ENCODE peak calls at places on chromosomes 16 and 17, in six cellular contexts. V is AG09309, O is mesendoderm, B is tibial nerve, R is cardiac fibroblast, G is fibroblast of pulmonary artery. M is an unnamed sample.

GRCh38 chr17:49506282-49506681 is 11.2 kb downstream of the NGFR start:
- DNase-seq in V (no peak), O (no peak), B (no peak), R (no peak), G (no peak), M (no peak)

GRCh38 chr16:23858496-23859062 is 22.8 kb downstream of the PRKCB start:
- DNase-seq in V (no peak), O (no peak), B (no peak), R (no peak), G (no peak), M (no peak)

GRCh38 chr17:49995055-49995738 is at the start of gene DLX3:
- DNase-seq in V (peak; percentile 27), O (peak; percentile 92), B (no peak), R (peak; percentile 73), G (peak; percentile 72), M (peak; percentile 63)

GRCh38 chr16:31458073-31458834 is 1.0 kb upstream of the ARMC5 start:
- DNase-seq in V (no peak), O (peak; percentile 75), B (no peak), R (peak; percentile 58), G (peak; percentile 46), M (peak; percentile 49)

GRCh38 chr17:4233668-4234258 is 30.0 kb downstream of the ANKFY1 start:
- DNase-seq in V (no peak), O (no peak), B (no peak), R (no peak), G (no peak), M (no peak)

GRCh38 chr17:77772461-77772897 is 186.0 kb upstream of the TNRC6C start:
- DNase-seq in V (no peak), O (peak; percentile 92), B (peak; percentile 29), R (peak; percentile 49), G (peak; percentile 66), M (peak; percentile 16)

GRCh38 chr16:3276679-3277078 is 6.6 kb upstream of the ZNF263 start:
- DNase-seq in V (no peak), O (no peak), B (no peak), R (no peak), G (no peak), M (no peak)

GRCh38 chr17:32335647-32336046 is 6.3 kb downstream of the C17orf75 start:
- DNase-seq in V (peak; percentile 79), O (no peak), B (no peak), R (peak; percentile 86), G (peak; percentile 50), M (no peak)

GRCh38 chr16:17858061-17858460 is 387.3 kb upstream of the XYLT1 start:
- DNase-seq in V (no peak), O (no peak), B (no peak), R (no peak), G (no peak), M (no peak)
- H3K4me3 ChIP-seq in V (no peak overlapping the region), O (no peak overlapping the region), B (no peak overlapping the region), R (no peak overlapping the region), G (no peak overlapping the region), M (no peak overlapping the region)

DNA sequence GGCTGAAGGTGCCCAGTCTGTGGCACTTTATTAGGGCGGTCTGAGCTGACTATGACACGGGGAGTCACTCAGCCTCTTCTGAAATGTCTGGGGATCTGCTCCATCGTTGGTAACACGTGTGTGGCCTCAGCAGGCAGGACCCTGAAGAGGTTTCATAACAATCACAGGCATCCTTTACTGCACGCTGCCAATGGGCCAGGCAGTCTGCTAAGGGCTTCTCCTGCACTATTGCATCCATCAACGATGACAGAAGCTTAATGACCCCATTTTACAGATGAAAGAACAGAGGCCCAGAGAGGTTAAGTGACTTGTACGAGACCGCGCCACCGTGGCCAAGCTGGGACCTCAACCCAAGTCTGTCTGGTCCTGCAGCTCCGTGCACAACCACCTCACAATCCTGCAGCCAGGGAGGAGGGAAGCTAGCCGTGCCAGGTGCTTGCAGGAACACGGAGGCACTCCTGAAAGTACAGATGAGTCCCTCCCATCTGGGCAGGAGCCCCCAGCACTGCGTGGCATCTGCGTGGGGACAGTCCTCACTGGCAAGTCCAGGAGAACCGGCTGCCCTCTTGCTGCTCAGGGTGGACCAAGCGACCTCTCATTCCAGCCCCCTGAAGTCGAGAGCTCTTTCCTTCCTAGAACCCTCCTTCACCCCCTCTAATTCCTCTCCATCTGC is 40.0 kb downstream of the RPH3AL start:
- DNase-seq in V (no peak), O (no peak), B (no peak), R (no peak), G (no peak), M (no peak)
- H3K4me3 ChIP-seq in V (no peak overlapping the region), O (no peak overlapping the region), B (no peak overlapping the region), R (no peak overlapping the region), G (no peak overlapping the region), M (no peak overlapping the region)

GRCh38 chr16:11361751-11362742 is 16.8 kb downstream of the RMI2 start:
- DNase-seq in V (no peak), O (no peak), B (no peak), R (no peak), G (no peak), M (no peak)

GRCh38 chr16:11358531-11358930 is 13.3 kb downstream of the RMI2 start:
- DNase-seq in V (no peak), O (no peak), B (no peak), R (no peak), G (no peak), M (no peak)

GRCh38 chr16:11359370-11359769 is 14.1 kb downstream of the RMI2 start:
- DNase-seq in V (peak; percentile 61), O (peak; percentile 92), B (no peak), R (peak; percentile 40), G (no peak), M (peak; percentile 66)

GRCh38 chr16:11360581-11360980 is 15.3 kb downstream of the RMI2 start:
- DNase-seq in V (no peak), O (no peak), B (no peak), R (no peak), G (no peak), M (no peak)

GRCh38 chr16:11361043-11361442 is 15.8 kb downstream of the RMI2 start:
- DNase-seq in V (no peak), O (no peak), B (no peak), R (no peak), G (no peak), M (no peak)
- H3K4me3 ChIP-seq in V (no peak overlapping the region), O (no peak overlapping the region), B (no peak overlapping the region), R (no peak overlapping the region), G (no peak overlapping the region), M (no peak overlapping the region)

DNA sequence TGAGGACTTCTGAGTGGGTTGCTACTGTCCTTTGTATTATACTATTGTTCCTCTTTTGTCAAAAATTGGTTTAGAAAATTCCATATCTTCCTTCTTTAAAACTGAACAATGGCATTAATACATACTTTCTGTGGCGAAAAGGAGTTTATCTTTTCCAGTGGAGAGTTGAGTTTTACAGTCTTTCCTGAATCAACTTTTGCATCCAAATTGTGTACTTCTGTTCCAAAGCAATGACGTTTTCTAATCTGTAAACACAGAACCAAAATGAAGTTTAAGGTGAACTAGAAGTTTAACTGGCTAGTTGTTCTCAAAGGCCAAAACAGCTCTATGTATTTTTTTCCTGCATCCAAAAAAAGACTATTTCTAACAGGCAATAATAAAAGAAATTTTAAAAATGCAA is 16.4 kb downstream of the BRIP1 start:
- DNase-seq in V (no peak), O (no peak), B (no peak), R (no peak), G (no peak), M (no peak)
- H3K4me3 ChIP-seq in V (no peak overlapping the region), O (no peak overlapping the region), B (no peak overlapping the region), R (no peak overlapping the region), G (no peak overlapping the region), M (no peak overlapping the region)

GRCh38 chr16:88333645-88334516 is 48.9 kb upstream of the ZNF469 start:
- DNase-seq in V (no peak), O (no peak), B (no peak), R (peak; percentile 23), G (no peak), M (no peak)
- H3K4me3 ChIP-seq in V (peak overlapping the region; percentile 6), O (no peak overlapping the region), B (no peak overlapping the region), R (peak overlapping the region; percentile 19), G (no peak overlapping the region), M (peak overlapping the region; percentile 28)

GRCh38 chr17:45424769-45425124 is 7.9 kb downstream of the ARHGAP27 start:
- DNase-seq in V (no peak), O (no peak), B (no peak), R (no peak), G (no peak), M (no peak)

GRCh38 chr17:45425125-45425983 is 7.3 kb downstream of the ARHGAP27 start:
- DNase-seq in V (peak; percentile 10), O (peak; percentile 98), B (no peak), R (peak; percentile 62), G (peak; percentile 81), M (no peak)

GRCh38 chr17:45425984-45426413 is 6.7 kb downstream of the ARHGAP27 start:
- DNase-seq in V (no peak), O (no peak), B (no peak), R (no peak), G (no peak), M (no peak)

GRCh38 chr17:45423304-45423703 is 9.4 kb downstream of the ARHGAP27 start:
- DNase-seq in V (no peak), O (no peak), B (no peak), R (no peak), G (no peak), M (no peak)

DNA sequence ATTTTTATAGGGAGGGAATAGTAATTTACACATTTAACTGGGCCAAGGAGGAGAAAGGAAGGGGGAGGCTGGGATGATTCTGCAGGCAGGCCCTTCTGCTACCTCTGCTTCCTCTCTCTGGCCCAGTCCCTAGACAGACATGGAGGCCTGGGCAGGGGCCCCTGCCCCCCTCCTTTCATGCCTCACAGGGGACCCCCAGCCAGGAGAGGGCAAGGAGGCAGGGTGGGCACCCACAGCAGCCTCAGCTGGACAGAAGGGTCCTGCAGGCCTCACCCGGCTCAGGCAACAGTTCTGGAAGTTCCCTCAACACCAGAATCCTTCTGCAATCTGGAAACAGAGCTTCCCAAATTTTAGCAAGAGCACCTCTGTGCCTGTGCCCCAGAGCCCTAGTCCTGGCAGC is 8.7 kb downstream of the ARHGAP27 start:
- DNase-seq in V (no peak), O (no peak), B (no peak), R (no peak), G (no peak), M (no peak)
- H3K4me3 ChIP-seq in V (no peak overlapping the region), O (no peak overlapping the region), B (no peak overlapping the region), R (no peak overlapping the region), G (no peak overlapping the region), M (no peak overlapping the region)

DNA sequence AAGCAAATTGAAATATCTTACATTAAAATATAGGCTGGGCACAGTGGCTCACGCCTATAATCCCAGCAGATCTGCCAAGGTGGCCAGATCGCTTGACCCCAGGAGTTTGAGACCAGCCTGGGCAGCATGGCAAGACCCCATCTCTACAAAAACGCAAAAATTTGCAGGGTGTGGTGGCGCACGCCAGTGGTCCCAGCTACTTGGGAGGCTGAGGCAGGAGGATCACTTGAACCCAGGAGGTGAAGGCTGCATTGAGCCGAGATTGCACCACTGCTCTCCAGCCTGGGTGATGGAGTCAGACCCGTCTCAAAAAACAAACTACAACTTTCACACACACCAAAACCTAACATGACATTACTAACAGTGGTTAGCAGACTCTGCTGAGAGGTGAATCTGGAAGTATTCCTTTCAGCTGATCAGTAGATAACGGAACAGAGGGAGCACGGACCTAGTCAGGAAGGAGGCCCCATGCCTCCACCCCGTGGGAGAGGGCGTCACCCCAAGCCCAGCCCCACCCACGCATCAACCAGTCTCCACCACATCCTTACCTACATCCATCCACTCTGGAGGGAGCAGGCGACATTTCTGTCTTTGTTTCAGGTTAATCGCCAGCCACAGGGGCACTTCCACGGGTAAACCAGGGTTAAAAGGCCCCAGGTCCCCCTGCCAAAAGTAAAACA is 1.7 kb downstream of the GINS2 start:
- DNase-seq in V (no peak), O (no peak), B (no peak), R (no peak), G (no peak), M (no peak)
- H3K4me3 ChIP-seq in V (no peak overlapping the region), O (no peak overlapping the region), B (no peak overlapping the region), R (no peak overlapping the region), G (no peak overlapping the region), M (no peak overlapping the region)

GRCh38 chr16:25692734-25693508 is 1.2 kb downstream of the HS3ST4 start:
- DNase-seq in V (no peak), O (peak; percentile 66), B (no peak), R (no peak), G (no peak), M (no peak)
- H3K4me3 ChIP-seq in V (no peak overlapping the region), O (peak overlapping the region; percentile 49), B (no peak overlapping the region), R (no peak overlapping the region), G (no peak overlapping the region), M (no peak overlapping the region)

M was measured in SJSA1.